ENCODE peak calls at places on chromosomes 16 and 17, in seven cellular contexts. R is stimulated activated CD4-positive, alpha-beta T cell treated with anti-CD3 and anti-CD28 coated beads, Interleukin-1b, Interleukin-23, amount 100 ng/mL, for 24 hours; H is HepG2; V is ACHN; E is left ventricle myocardium inferior; X is HL-60; J is D341Med. D is an unnamed sample.

GRCh38 chr17:2075336-2076056 is 20.6 kb downstream of the HIC1 start:
- DNase-seq in R (no peak), H (no peak), V (no peak), E (no peak), X (no peak), J (no peak), D (no peak)

GRCh38 chr17:74645010-74645409 is 21.5 kb upstream of the CD300E start:
- DNase-seq in R (no peak), H (no peak), V (no peak), E (no peak), X (no peak), J (no peak), D (no peak)

GRCh38 chr16:67327774-67328173 is 1.2 kb downstream of the LRRC36 start:
- DNase-seq in R (no peak), H (no peak), V (no peak), E (no peak), X (no peak), J (no peak), D (no peak)

GRCh38 chr16:54422159-54422558 is 135.6 kb upstream of the IRX3 start:
- DNase-seq in R (no peak), H (no peak), V (no peak), E (peak), X (no peak), J (no peak), D (no peak)

GRCh38 chr17:77564278-77564920 is 394.1 kb upstream of the TNRC6C start:
- DNase-seq in R (no peak), H (no peak), V (no peak), E (no peak), X (no peak), J (peak), D (no peak)

GRCh38 chr16:19085679-19086200 is 18.3 kb downstream of the COQ7 start:
- DNase-seq in R (no peak), H (no peak), V (no peak), E (no peak), X (no peak), J (no peak), D (peak)

GRCh38 chr17:75983501-75984181 is 4.6 kb downstream of the TEN1 start:
- DNase-seq in R (no peak), H (no peak), V (peak), E (no peak), X (no peak), J (no peak), D (no peak)

GRCh38 chr16:30997887-30998711 is 12.3 kb downstream of the STX1B start:
- DNase-seq in R (no peak), H (peak), V (peak), E (no peak), X (no peak), J (no peak), D (no peak)

GRCh38 chr16:88128556-88128955 is 177.3 kb downstream of the BANP start:
- DNase-seq in R (no peak), H (no peak), V (no peak), E (no peak), X (no peak), J (no peak), D (no peak)

GRCh38 chr16:87845807-87846619 is 23.3 kb downstream of the SLC7A5 start:
- DNase-seq in R (no peak), H (no peak), V (no peak), E (no peak), X (no peak), J (no peak), D (no peak)

GRCh38 chr17:47205419-47205963 is 3.7 kb upstream of the MYL4 start:
- DNase-seq in R (peak), H (no peak), V (peak), E (peak), X (no peak), J (no peak), D (peak)

GRCh38 chr17:49604314-49604869 is 28.7 kb downstream of the NXPH3 start:
- DNase-seq in R (no peak), H (no peak), V (no peak), E (no peak), X (no peak), J (no peak), D (no peak)

GRCh38 chr17:71985111-71986039 is 135.4 kb upstream of the SOX9 start:
- DNase-seq in R (no peak), H (no peak), V (no peak), E (no peak), X (no peak), J (no peak), D (no peak)

GRCh38 chr17:62627904-62628603 is 584 bp downstream of the MRC2 start:
- DNase-seq in R (peak), H (no peak), V (peak), E (peak), X (peak), J (peak), D (no peak)

GRCh38 chr17:27471321-27472269 is 15.3 kb downstream of the KSR1 start:
- DNase-seq in R (peak), H (no peak), V (peak), E (no peak), X (no peak), J (no peak), D (no peak)

GRCh38 chr17:76671123-76671911 is 27.8 kb upstream of the ST6GALNAC1 start:
- DNase-seq in R (peak), H (peak), V (peak), E (peak), X (peak), J (peak), D (peak)

GRCh38 chr17:55159251-55159650 is 105.5 kb upstream of the HLF start:
- DNase-seq in R (no peak), H (no peak), V (no peak), E (no peak), X (no peak), J (no peak), D (no peak)

GRCh38 chr16:87780385-87780989 is 14.7 kb upstream of the KLHDC4 start:
- DNase-seq in R (peak), H (no peak), V (no peak), E (peak), X (peak), J (no peak), D (peak)

GRCh38 chr17:64622931-64623654 is 39.0 kb downstream of the SMURF2 start:
- DNase-seq in R (no peak), H (peak), V (peak), E (no peak), X (no peak), J (no peak), D (peak)

D was measured in small intestine.